ENCODE peak calls at places on chromosomes 2 and 18, in ten cellular contexts. F, R, E, G, N, Y, O, J, B and H are unnamed samples. For H3K27me3 and H3K4me1, the result is how much of the 10 kb centered on the place peaks cover.

GRCh38 chr2:221377061-221377460 is 195.0 kb downstream of the EPHA4 start:
- DNase-seq in F (no peak), R (no peak), E (no peak), G (no peak), N (no peak), Y (no peak), O (no peak), J (no peak), B (no peak), H (no peak)

GRCh38 chr2:148259674-148260073 is 238.8 kb downstream of the MBD5 start:
- DNase-seq in F (no peak), R (no peak), E (no peak), G (no peak), N (peak), Y (no peak), O (no peak), J (no peak), B (no peak), H (no peak)

GRCh38 chr18:35478520-35479435 is 19.0 kb downstream of the INO80C start:
- DNase-seq in F (no peak), R (no peak), E (no peak), G (no peak), N (peak), Y (no peak), O (no peak), J (no peak), B (peak), H (no peak)

GRCh38 chr18:45753251-45753650 is 29.3 kb downstream of the SLC14A1 start:
- DNase-seq in F (no peak), R (no peak), E (no peak), G (no peak), N (no peak), Y (no peak), O (no peak), J (no peak), B (no peak), H (no peak)

GRCh38 chr2:117858336-117858735 is 43.8 kb downstream of the DDX18 start:
- DNase-seq in F (no peak), R (no peak), E (no peak), G (no peak), N (no peak), Y (no peak), O (no peak), J (no peak), B (no peak), H (no peak)

GRCh38 chr18:24764766-24765165 is 304.3 kb downstream of the HRH4 start:
- DNase-seq in F (no peak), R (no peak), E (no peak), G (no peak), N (no peak), Y (no peak), O (no peak), J (no peak), B (no peak), H (no peak)

GRCh38 chr18:48868468-48869466 is 82.0 kb downstream of the SMAD7 start:
- DNase-seq in F (no peak), R (no peak), E (no peak), G (no peak), N (peak), Y (no peak), O (no peak), J (no peak), B (no peak), H (no peak)

GRCh38 chr18:21264651-21265050 is 22.6 kb downstream of the GREB1L start:
- DNase-seq in F (no peak), R (no peak), E (no peak), G (no peak), N (peak), Y (no peak), O (no peak), J (no peak), B (peak), H (no peak)

GRCh38 chr2:17821080-17821479 is 4.8 kb downstream of the MSGN1 start:
- DNase-seq in F (peak), R (no peak), E (no peak), G (no peak), N (no peak), Y (no peak), O (no peak), J (no peak), B (no peak), H (no peak)

GRCh38 chr2:111975053-111975552 is 76.7 kb downstream of the MERTK start:
- DNase-seq in F (no peak), R (no peak), E (no peak), G (no peak), N (peak), Y (peak), O (no peak), J (no peak), B (peak), H (no peak)

GRCh38 chr2:8984855-8985254 is 18.6 kb downstream of the MBOAT2 start:
- DNase-seq in F (no peak), R (no peak), E (no peak), G (no peak), N (no peak), Y (no peak), O (no peak), J (no peak), B (no peak), H (no peak)

GRCh38 chr2:147449323-147450080 is 395.3 kb upstream of the ACVR2A start:
- DNase-seq in F (no peak), R (no peak), E (no peak), G (no peak), N (no peak), Y (no peak), O (no peak), J (no peak), B (no peak), H (no peak)

GRCh38 chr2:111896576-111896975 is 1.8 kb upstream of the MERTK start:
- DNase-seq in F (no peak), R (no peak), E (no peak), G (no peak), N (peak), Y (no peak), O (no peak), J (no peak), B (no peak), H (no peak)

GRCh38 chr2:186641807-186642321 is 52.0 kb upstream of the FAM171B start:
- DNase-seq in F (no peak), R (peak), E (no peak), G (peak), N (peak), Y (no peak), O (no peak), J (no peak), B (peak), H (no peak)

GRCh38 chr2:118686364-118686763 is 161.1 kb downstream of the EN1 start:
- DNase-seq in F (no peak), R (no peak), E (no peak), G (no peak), N (peak), Y (no peak), O (no peak), J (no peak), B (no peak), H (no peak)

GRCh38 chr2:170820647-170821630 is 4.3 kb downstream of the GAD1 start:
- DNase-seq in F (no peak), R (no peak), E (no peak), G (no peak), N (no peak), Y (no peak), O (no peak), J (no peak), B (no peak), H (no peak)
- H3K27me3 ChIP-seq in F (half or more), R (under half), E (half or more), G (half or more), N (half or more), Y (half or more), O (half or more), J (under half), B (under half), H (under half)

GRCh38 chr2:239772721-239773120 is 252.4 kb downstream of the NDUFA10 start:
- DNase-seq in F (no peak), R (no peak), E (no peak), G (no peak), N (no peak), Y (peak), O (peak), J (peak), B (no peak), H (no peak)
- H3K4me1 ChIP-seq in F (under half), R (under half), E (under half), G (under half), N (under half), Y (under half), O (under half), J (under half), B (under half), H (under half)

DNA sequence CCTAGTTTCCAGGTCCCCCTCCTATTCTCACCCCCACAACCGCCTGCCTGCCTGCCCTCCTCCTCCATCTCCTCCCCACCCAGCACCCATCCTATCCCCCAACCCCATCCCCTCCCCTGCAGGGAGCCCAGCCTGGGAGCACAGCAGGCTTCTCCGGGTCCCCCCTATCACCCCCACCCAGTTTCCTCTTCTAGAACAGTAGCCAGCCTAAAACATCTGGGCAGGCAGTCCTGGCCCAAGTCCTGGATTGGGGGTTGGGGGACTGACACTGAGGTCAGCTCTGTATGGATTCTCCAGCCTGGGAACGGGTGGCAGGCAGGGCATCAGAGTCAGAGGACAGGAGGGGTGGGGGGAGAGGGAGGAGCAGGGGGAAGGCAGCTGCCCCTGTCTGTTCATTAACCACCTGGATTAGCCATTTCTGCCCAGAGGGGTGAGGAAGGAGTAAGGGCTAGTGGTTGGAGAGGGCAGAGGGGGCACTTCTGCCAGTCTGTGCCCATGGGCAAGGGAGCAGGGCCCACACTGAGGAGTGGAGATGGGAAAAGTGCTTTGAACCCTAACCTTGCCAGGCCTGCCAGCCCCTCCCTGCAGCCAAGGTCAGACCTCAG is 60.0 kb downstream of the TNS1 start:
- DNase-seq in F (no peak), R (no peak), E (no peak), G (no peak), N (no peak), Y (no peak), O (peak), J (peak), B (no peak), H (no peak)
- H3K27me3 ChIP-seq in F (under half), R (under half), E (under half), G (under half), N (under half), Y (under half), O (under half), J (under half), B (under half), H (under half)

DNA sequence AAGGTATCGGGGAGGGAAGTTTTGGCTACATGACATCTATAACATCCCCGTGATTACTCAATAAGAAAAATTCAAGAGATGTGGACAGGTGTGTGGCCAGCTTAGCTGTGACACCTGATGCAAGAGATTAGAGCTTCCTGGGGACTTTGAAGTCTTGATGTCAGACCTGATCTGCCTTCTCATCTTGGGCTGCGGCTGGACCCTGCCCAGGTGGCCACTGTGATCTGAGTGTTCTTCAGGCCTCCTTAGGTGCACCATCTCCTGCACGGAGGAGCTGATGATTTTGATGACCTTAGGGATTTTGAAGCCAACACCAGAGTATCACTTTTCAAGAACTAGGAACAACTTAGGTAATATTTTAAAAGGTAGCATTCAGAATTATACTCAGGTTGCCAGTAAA is 113.5 kb downstream of the FEZ2 start:
- DNase-seq in F (no peak), R (no peak), E (no peak), G (peak), N (no peak), Y (no peak), O (no peak), J (no peak), B (no peak), H (no peak)
- H3K4me1 ChIP-seq in F (half or more), R (under half), E (half or more), G (half or more), N (under half), Y (under half), O (under half), J (under half), B (half or more), H (under half)

DNA sequence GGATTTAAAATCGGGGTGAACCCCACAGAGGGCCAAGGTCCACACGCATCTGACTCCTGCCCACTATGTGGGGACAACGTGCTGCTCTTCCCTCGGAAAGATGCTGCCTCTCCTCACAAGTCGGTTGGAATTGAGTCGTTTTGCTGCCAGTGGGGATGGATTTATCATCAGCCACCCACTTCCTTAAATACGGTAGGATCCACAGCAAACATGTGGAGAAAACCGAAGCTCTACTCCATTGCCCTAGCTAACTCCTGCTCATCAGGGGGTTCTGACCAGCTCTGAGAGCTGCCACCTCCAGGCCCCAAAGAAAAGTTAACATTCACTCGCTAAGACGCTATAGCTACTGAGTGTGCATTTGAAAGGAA is 80.9 kb downstream of the CHRNA1 start:
- DNase-seq in F (no peak), R (peak), E (no peak), G (no peak), N (no peak), Y (no peak), O (no peak), J (no peak), B (no peak), H (no peak)
- H3K27me3 ChIP-seq in F (under half), R (under half), E (under half), G (under half), N (under half), Y (under half), O (under half), J (under half), B (under half), H (under half)

GRCh38 chr2:6926071-6926732 is 9.0 kb downstream of the RNF144A start:
- DNase-seq in F (no peak), R (no peak), E (no peak), G (no peak), N (no peak), Y (no peak), O (no peak), J (no peak), B (no peak), H (no peak)
- H3K4me1 ChIP-seq in F (half or more), R (under half), E (half or more), G (under half), N (under half), Y (under half), O (under half), J (under half), B (under half), H (under half)

GRCh38 chr2:172887280-172887679 is 151.6 kb downstream of the RAPGEF4 start:
- DNase-seq in F (no peak), R (no peak), E (no peak), G (no peak), N (no peak), Y (no peak), O (no peak), J (no peak), B (no peak), H (no peak)
- H3K27me3 ChIP-seq in F (under half), R (under half), E (under half), G (under half), N (under half), Y (under half), O (under half), J (under half), B (under half), H (under half)